ENCODE peak calls at places on chromosomes 12 and 14, in six cellular contexts. L is prostate gland, S is heart left ventricle, O is HCT116, E is Peyer's patch, Z is right lobe of liver. H is an unnamed sample.

GRCh38 chr12:117596968-117597367 is 235.5 kb upstream of the NOS1 start:
- DNase-seq in L (no peak), S (no peak), O (no peak), E (no peak), Z (no peak), H (no peak)

GRCh38 chr14:99055816-99056215 is 216.2 kb downstream of the BCL11B start:
- DNase-seq in L (no peak), S (no peak), O (no peak), E (peak; percentile 51), Z (no peak), H (peak; percentile 24)

GRCh38 chr12:46371718-46372130 is 849 bp downstream of the SLC38A2 start:
- DNase-seq in L (peak; percentile 60), S (peak; percentile 85), O (no peak), E (peak; percentile 81), Z (peak; percentile 72), H (peak; percentile 71)

GRCh38 chr14:64504897-64505771 is 564 bp downstream of the ZBTB1 start:
- DNase-seq in L (peak; percentile 91), S (peak; percentile 93), O (peak; percentile 58), E (peak; percentile 88), Z (peak; percentile 92), H (peak; percentile 92)

GRCh38 chr12:13179159-13180074 is 17.1 kb upstream of the EMP1 start:
- DNase-seq in L (peak; percentile 12), S (no peak), O (no peak), E (peak; percentile 84), Z (no peak), H (peak; percentile 71)

GRCh38 chr12:110249105-110249504 is 31.9 kb upstream of the ATP2A2 start:
- DNase-seq in L (no peak), S (no peak), O (no peak), E (no peak), Z (no peak), H (no peak)

GRCh38 chr12:119710941-119711551 is 43.1 kb downstream of the PRKAB1 start:
- DNase-seq in L (peak; percentile 58), S (no peak), O (no peak), E (no peak), Z (no peak), H (no peak)

GRCh38 chr12:72083096-72083825 is 144.6 kb downstream of the TPH2 start:
- DNase-seq in L (no peak), S (no peak), O (no peak), E (no peak), Z (no peak), H (no peak)

GRCh38 chr12:53207042-53207441 is at the start of gene ITGB7:
- DNase-seq in L (no peak), S (no peak), O (no peak), E (peak; percentile 58), Z (no peak), H (peak; percentile 81)

GRCh38 chr14:94320243-94320642 is 2.9 kb downstream of the SERPINA6 start:
- DNase-seq in L (no peak), S (no peak), O (no peak), E (no peak), Z (no peak), H (peak; percentile 63)

GRCh38 chr14:94316692-94317091 is 6.4 kb downstream of the SERPINA6 start:
- DNase-seq in L (no peak), S (no peak), O (no peak), E (no peak), Z (no peak), H (no peak)

GRCh38 chr14:94314890-94315289 is 8.2 kb downstream of the SERPINA6 start:
- DNase-seq in L (no peak), S (no peak), O (no peak), E (no peak), Z (no peak), H (no peak)

GRCh38 chr14:94313991-94314655 is 9.0 kb downstream of the SERPINA6 start:
- DNase-seq in L (no peak), S (no peak), O (no peak), E (no peak), Z (no peak), H (no peak)

GRCh38 chr14:94317259-94317658 is 5.9 kb downstream of the SERPINA6 start:
- DNase-seq in L (no peak), S (no peak), O (no peak), E (peak; percentile 74), Z (peak; percentile 71), H (peak; percentile 69)
- TF ChIP-seq POLR2A in L (no peak), S (no peak), O (no peak), E (no peak), Z (peak; percentile 94), H (peak; percentile 81)

DNA sequence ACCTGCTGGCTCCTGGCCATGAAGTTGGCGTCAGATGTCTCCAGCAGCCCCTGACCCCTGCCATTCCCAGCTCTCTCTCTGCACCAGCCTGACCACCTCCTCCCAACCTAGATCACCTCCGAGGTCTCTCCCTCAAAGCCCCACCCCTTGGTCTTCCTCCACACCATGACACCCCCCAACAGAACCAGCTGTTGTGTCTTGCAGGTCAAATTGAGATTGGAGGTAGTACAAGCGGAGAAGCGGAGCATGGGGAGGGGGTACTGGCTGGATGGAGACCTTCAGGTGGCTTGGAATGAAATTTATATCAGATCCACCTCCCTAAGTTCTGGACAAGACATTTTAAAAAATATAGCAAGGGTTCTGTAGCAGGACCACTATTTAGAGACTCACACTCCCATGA is 151.0 kb upstream of the FKBP4 start:
- DNase-seq in L (no peak), S (no peak), O (no peak), E (no peak), Z (no peak), H (peak; percentile 3)
- TF ChIP-seq POLR2A in L (no peak), S (no peak), O (no peak), E (no peak), Z (no peak), H (no peak)

DNA sequence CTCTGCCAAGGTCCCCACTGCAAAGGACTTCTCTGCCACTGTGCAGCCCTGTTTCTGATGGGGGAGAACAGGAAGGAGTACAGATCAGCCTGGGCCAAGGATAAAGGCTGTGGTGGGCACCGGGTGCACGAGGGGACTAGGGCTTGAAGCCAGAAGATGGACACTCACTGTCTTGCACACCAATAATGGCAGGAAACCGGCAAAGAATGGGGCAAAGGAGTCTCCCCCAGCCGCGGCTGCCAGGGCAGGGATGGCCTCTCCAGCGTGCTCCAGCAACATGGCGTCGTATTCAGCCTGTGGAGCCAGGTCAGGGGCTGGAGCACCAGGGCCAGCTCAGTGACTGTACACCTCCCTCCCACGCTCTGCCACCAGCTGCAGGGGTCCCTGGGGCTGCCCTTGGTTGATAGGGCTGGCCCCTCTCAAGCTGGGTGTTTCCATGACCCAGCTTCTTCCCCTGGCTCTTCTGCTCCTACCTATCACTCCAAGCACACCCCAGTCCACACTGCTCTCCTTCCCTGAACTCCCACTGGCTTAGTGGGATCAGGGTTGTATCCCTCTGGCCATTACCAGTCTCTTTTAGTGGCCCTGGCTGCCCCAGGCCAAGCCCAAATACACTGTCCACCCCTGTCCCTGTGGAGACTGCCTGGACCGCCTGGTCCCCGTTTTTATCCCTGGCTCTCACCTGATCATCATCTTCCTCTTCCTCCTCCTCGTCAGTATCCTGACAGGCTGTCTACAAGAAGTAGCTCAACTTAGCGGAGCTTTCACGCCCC is 6.3 kb downstream of the IPO4 start:
- DNase-seq in L (no peak), S (no peak), O (no peak), E (peak; percentile 29), Z (no peak), H (no peak)
- TF ChIP-seq POLR2A in L (no peak), S (no peak), O (no peak), E (no peak), Z (no peak), H (no peak)

GRCh38 chr14:68798621-68799020 is 5.8 kb upstream of the ZFP36L1 start:
- DNase-seq in L (no peak), S (no peak), O (no peak), E (no peak), Z (no peak), H (no peak)

GRCh38 chr14:68794856-68795601 is 2.2 kb upstream of the ZFP36L1 start:
- DNase-seq in L (peak; percentile 44), S (no peak), O (no peak), E (peak; percentile 64), Z (no peak), H (peak; percentile 54)

GRCh38 chr14:68796418-68797101 is 3.7 kb upstream of the ZFP36L1 start:
- DNase-seq in L (no peak), S (no peak), O (no peak), E (no peak), Z (no peak), H (no peak)

GRCh38 chr14:68795602-68796417 is 2.9 kb upstream of the ZFP36L1 start:
- DNase-seq in L (peak; percentile 78), S (peak; percentile 92), O (no peak), E (peak; percentile 92), Z (peak; percentile 90), H (peak; percentile 87)

GRCh38 chr14:68797180-68797670 is 4.4 kb upstream of the ZFP36L1 start:
- DNase-seq in L (no peak), S (no peak), O (no peak), E (no peak), Z (no peak), H (no peak)
- TF ChIP-seq POLR2A in L (no peak), S (no peak), O (no peak), E (no peak), Z (no peak), H (no peak)

GRCh38 chr14:67416085-67416484 is 4.1 kb upstream of the PLEK2 start:
- DNase-seq in L (no peak), S (no peak), O (no peak), E (peak; percentile 19), Z (peak; percentile 69), H (no peak)
- TF ChIP-seq POLR2A in L (no peak), S (no peak), O (no peak), E (no peak), Z (no peak), H (no peak)

GRCh38 chr12:131983026-131983425 is 33.3 kb downstream of the EP400 start:
- DNase-seq in L (no peak), S (no peak), O (no peak), E (no peak), Z (no peak), H (no peak)
- TF ChIP-seq POLR2A in L (no peak), S (no peak), O (no peak), E (no peak), Z (no peak), H (no peak)